ENCODE peak calls at places on chromosome 2, in five cellular contexts. H is GM19239; P is stimulated activated naive B cell treated with anti-CD40 and anti-IgM and Interleukin-4, amounts not matched to agents 10 μg/mL and 1 μg/mL and 100 μg/mL, for 72 hours; W is HCT116; G is activated naive CD4-positive, alpha-beta T cell treated with anti-CD3 and anti-CD28 coated beads for 36 hours. O is an unnamed sample.

GRCh38 chr2:140506606-140507005 is 1624.2 kb downstream of the LRP1B start:
- DNase-seq in P (no peak), G (no peak), W (no peak), H (no peak), O (no peak)

GRCh38 chr2:231187736-231188505 is 10.5 kb upstream of the ARMC9 start:
- DNase-seq in G (no peak), P (no peak), H (no peak), W (no peak), O (no peak)

GRCh38 chr2:205698556-205699282 is 16.4 kb downstream of the NRP2 start:
- DNase-seq in H (no peak), G (no peak), W (no peak), P (no peak), O (no peak)

GRCh38 chr2:69366-70344 is 23.4 kb upstream of the FAM110C start:
- DNase-seq in W (no peak), P (no peak), H (no peak), G (no peak), O (no peak)

GRCh38 chr2:86675104-86675503 is 45.0 kb upstream of the RMND5A start:
- DNase-seq in W (no peak), P (no peak), H (no peak), G (no peak), O (no peak)

GRCh38 chr2:68737717-68738116 is 3.1 kb downstream of the ARHGAP25 start:
- DNase-seq in P (no peak), G (peak; percentile 78), W (no peak), H (no peak), O (no peak)

GRCh38 chr2:109523121-109523520 is 90.6 kb downstream of the SEPTIN10 start:
- DNase-seq in G (no peak), P (no peak), W (no peak), H (no peak), O (no peak)

GRCh38 chr2:207528980-207529329 is 807 bp upstream of the CREB1 start:
- DNase-seq in H (no peak), W (no peak), P (peak; percentile 61), G (peak; percentile 74), O (no peak)

GRCh38 chr2:30686669-30687068 is 120.6 kb downstream of the CAPN13 start:
- DNase-seq in G (no peak), P (no peak), H (no peak), W (no peak), O (no peak)

GRCh38 chr2:226915846-226916360 is 80.0 kb downstream of the RHBDD1 start:
- DNase-seq in P (no peak), H (no peak), G (no peak), W (no peak), O (no peak)

GRCh38 chr2:131036696-131037397 is 56.4 kb downstream of the FAM168B start:
- DNase-seq in P (no peak), H (no peak), W (no peak), G (no peak), O (no peak)

GRCh38 chr2:132984731-132985130 is 314.7 kb upstream of the LYPD1 start:
- DNase-seq in W (no peak), G (no peak), P (no peak), H (no peak), O (no peak)

GRCh38 chr2:204583773-204584172 is 38.5 kb downstream of the PARD3B start:
- DNase-seq in H (no peak), G (no peak), P (no peak), W (no peak), O (no peak)

GRCh38 chr2:39948016-39948719 is 169.1 kb upstream of the THUMPD2 start:
- DNase-seq in W (no peak), P (no peak), H (no peak), G (no peak), O (no peak)

GRCh38 chr2:223697921-223698645 is 95.9 kb upstream of the SCG2 start:
- DNase-seq in P (no peak), H (no peak), W (peak; percentile 96), G (no peak), O (no peak)

GRCh38 chr2:149087751-149088150 is 49.3 kb downstream of the LYPD6B start:
- DNase-seq in P (no peak), G (no peak), H (no peak), W (no peak), O (no peak)

GRCh38 chr2:62222674-62223073 is 26.8 kb downstream of the B3GNT2 start:
- DNase-seq in P (no peak), H (no peak), G (no peak), W (no peak), O (no peak)

GRCh38 chr2:1836321-1836860 is 92.1 kb upstream of the PXDN start:
- DNase-seq in P (no peak), H (no peak), W (no peak), G (no peak), O (no peak)

GRCh38 chr2:176455865-176456291 is 186.6 kb downstream of the MTX2 start:
- DNase-seq in P (no peak), G (no peak), H (no peak), W (no peak), O (no peak)

GRCh38 chr2:26696352-26696816 is 3.9 kb downstream of the KCNK3 start:
- DNase-seq in P (no peak), G (no peak), W (peak; percentile 88), H (no peak), O (no peak)

GRCh38 chr2:200471324-200471848 is 38.5 kb downstream of the KCTD18 start:
- DNase-seq in H (peak; percentile 32), W (peak; percentile 6), P (peak; percentile 51), G (peak; percentile 59), O (no peak)

GRCh38 chr2:2755990-2756389 is 424.9 kb upstream of the MYT1L start:
- DNase-seq in H (no peak), W (no peak), P (no peak), G (no peak), O (no peak)

GRCh38 chr2:47389692-47390091 is 13.3 kb upstream of the MSH2 start:
- DNase-seq in H (no peak), W (no peak), G (no peak), P (no peak), O (no peak)

GRCh38 chr2:181619511-181619910 is 37.4 kb downstream of the CERKL start:
- DNase-seq in G (no peak), W (no peak), P (no peak), H (no peak), O (no peak)

GRCh38 chr2:200225943-200226342 is 80.5 kb upstream of the SPATS2L start:
- DNase-seq in H (no peak), G (no peak), W (no peak), P (no peak), O (no peak)

GRCh38 chr2:190340369-190340768 is 3.0 kb upstream of the INPP1 start:
- DNase-seq in W (peak; percentile 67), G (no peak), P (no peak), H (no peak), O (peak; percentile 49)

GRCh38 chr2:124281556-124281955 is 256.5 kb downstream of the CNTNAP5 start:
- DNase-seq in W (no peak), H (no peak), G (no peak), P (no peak), O (no peak)

GRCh38 chr2:126793885-126794613 is 104.6 kb upstream of the TEX51 start:
- DNase-seq in H (no peak), W (no peak), G (no peak), P (no peak), O (peak; percentile 12)

GRCh38 chr2:232731470-232731869 is 34.3 kb downstream of the GIGYF2 start:
- DNase-seq in G (no peak), W (no peak), P (no peak), H (no peak), O (no peak)

GRCh38 chr2:46181789-46182530 is 115.2 kb upstream of the EPAS1 start:
- DNase-seq in W (no peak), G (no peak), P (no peak), H (no peak), O (no peak)